ENCODE peak calls at places on chromosomes 4 and X, in four cellular contexts. A is ascending aorta, U is glutamatergic neuron, H is germinal center. G is an unnamed sample.

GRCh38 chr4:78174931-78175330 is 117.8 kb downstream of the FRAS1 start:
- DNase-seq in A (no peak), U (no peak), H (no peak), G (no peak)

GRCh38 chrX:39592776-39593175 is 505.0 kb downstream of the BCOR start:
- DNase-seq in U (no peak), A (no peak), H (no peak), G (no peak)

GRCh38 chr4:186161138-186161537 is 30.2 kb upstream of the CYP4V2 start:
- DNase-seq in U (no peak), H (no peak), A (no peak), G (no peak)

GRCh38 chrX:50081282-50081955 is 119.4 kb downstream of the AKAP4 start:
- DNase-seq in H (no peak), U (peak), A (no peak), G (peak)

GRCh38 chrX:34656842-34657780 is at the start of gene TMEM47:
- DNase-seq in A (peak), H (no peak), U (peak), G (peak)

GRCh38 chr4:143768007-143768591 is 67.6 kb upstream of the FREM3 start:
- DNase-seq in U (no peak), A (no peak), H (no peak), G (no peak)

GRCh38 chrX:154409222-154409871 is at the start of gene DNASE1L1:
- DNase-seq in H (peak), A (peak), U (peak), G (peak)

GRCh38 chr4:8739357-8739756 is 132.3 kb downstream of the HMX1 start:
- DNase-seq in H (no peak), A (peak), U (no peak), G (no peak)

GRCh38 chr4:129578336-129578735 is 482.4 kb downstream of the C4orf33 start:
- DNase-seq in A (no peak), H (no peak), U (no peak), G (no peak)

GRCh38 chrX:14899607-14900006 is 26.4 kb downstream of the MOSPD2 start:
- DNase-seq in A (no peak), H (no peak), U (no peak), G (no peak)

GRCh38 chr4:54065282-54066087 is 1.1 kb upstream of the CHIC2 start:
- DNase-seq in H (no peak), U (no peak), A (peak), G (no peak)

GRCh38 chrX:45472968-45473367 is 272.3 kb upstream of the DIPK2B start:
- DNase-seq in U (no peak), A (no peak), H (no peak), G (no peak)

GRCh38 chr4:181684310-181684709 is 558.9 kb upstream of the TENM3 start:
- DNase-seq in U (no peak), H (no peak), A (no peak), G (no peak)

G was measured in colonic mucosa.